ENCODE peak calls at places on chromosome 17, in seven cellular contexts. Y is fibroblast of mammary gland, T is lung, Z is A549, D is tibial nerve, F is coronary artery, I is vagina. V is an unnamed sample.

GRCh38 chr17:81000631-81001357 is 9.2 kb downstream of the CHMP6 start:
- DNase-seq in T (no peak), Z (no peak), Y (no peak), F (peak; percentile 67), I (no peak), D (no peak), V (peak; percentile 37)

GRCh38 chr17:78329263-78330059 is 30.4 kb downstream of the SOCS3 start:
- DNase-seq in Z (no peak), D (no peak), T (no peak), I (no peak), Y (peak; percentile 83), F (no peak), V (peak; percentile 92)

GRCh38 chr17:79843475-79843916 is 4.3 kb upstream of the CBX4 start:
- DNase-seq in Y (no peak), Z (no peak), I (no peak), F (no peak), T (no peak), D (no peak), V (no peak)

GRCh38 chr17:73841431-73842060 is 197.3 kb upstream of the SDK2 start:
- DNase-seq in D (no peak), Z (peak; percentile 54), F (no peak), I (no peak), Y (peak; percentile 48), T (no peak), V (no peak)

GRCh38 chr17:29589524-29590260 is at the start of gene GIT1:
- DNase-seq in T (peak; percentile 80), Y (peak; percentile 68), F (no peak), D (peak; percentile 69), Z (peak; percentile 92), I (no peak), V (peak; percentile 64)

GRCh38 chr17:78233678-78234077 is 2.2 kb downstream of the TMEM235 start:
- DNase-seq in Z (no peak), D (no peak), Y (no peak), F (no peak), I (no peak), T (no peak), V (no peak)

GRCh38 chr17:29076722-29077121 is 33.8 kb downstream of the PIPOX start:
- DNase-seq in F (no peak), Y (no peak), T (no peak), Z (no peak), I (no peak), D (no peak), V (no peak)

GRCh38 chr17:692116-692515 is 22.5 kb downstream of the VPS53 start:
- DNase-seq in Z (no peak), D (no peak), F (no peak), I (no peak), T (no peak), Y (peak; percentile 77), V (no peak)

GRCh38 chr17:51769231-51769630 is 389.3 kb downstream of the CA10 start:
- DNase-seq in F (no peak), D (no peak), Y (no peak), Z (no peak), T (no peak), I (no peak), V (no peak)

GRCh38 chr17:17710728-17711541 is 29.7 kb downstream of the RAI1 start:
- DNase-seq in Z (peak; percentile 99), F (peak; percentile 81), I (no peak), Y (peak; percentile 86), D (no peak), T (peak; percentile 93), V (no peak)

GRCh38 chr17:3794890-3795757 is 5.9 kb downstream of the ITGAE start:
- DNase-seq in F (no peak), D (no peak), I (no peak), T (no peak), Y (peak; percentile 59), Z (peak; percentile 60), V (no peak)

GRCh38 chr17:33642002-33642401 is 348.9 kb upstream of the ASIC2 start:
- DNase-seq in D (no peak), I (no peak), Y (no peak), Z (no peak), F (no peak), T (no peak), V (no peak)
- TF ChIP-seq CTCF in D (no peak), I (no peak), Y (no peak), Z (no peak), F (no peak), T (no peak), V (no peak)

GRCh38 chr17:57723427-57724037 is 21.6 kb downstream of the CCDC182 start:
- DNase-seq in D (no peak), F (no peak), Z (no peak), Y (no peak), T (no peak), I (no peak), V (no peak)
- TF ChIP-seq CTCF in D (no peak), F (no peak), Z (no peak), Y (no peak), T (no peak), I (no peak), V (no peak)

GRCh38 chr17:76458580-76459490 is 5.9 kb upstream of the UBE2O start:
- DNase-seq in D (no peak), Z (peak; percentile 91), I (no peak), F (no peak), Y (peak; percentile 43), T (peak; percentile 51), V (no peak)
- TF ChIP-seq CTCF in D (no peak), Z (peak; percentile 76), I (no peak), F (no peak), Y (peak; percentile 54), T (no peak), V (no peak)

GRCh38 chr17:2068589-2069051 is 13.7 kb downstream of the HIC1 start:
- DNase-seq in I (no peak), Z (no peak), Y (peak; percentile 69), F (no peak), T (no peak), D (no peak), V (no peak)

GRCh38 chr17:2071421-2072281 is 16.7 kb downstream of the HIC1 start:
- DNase-seq in Y (peak; percentile 21), I (no peak), D (no peak), T (no peak), Z (no peak), F (no peak), V (peak; percentile 82)

GRCh38 chr17:2068101-2068518 is 13.2 kb downstream of the HIC1 start:
- DNase-seq in F (no peak), I (no peak), T (no peak), Z (no peak), D (no peak), Y (peak; percentile 88), V (no peak)

GRCh38 chr17:2071024-2071385 is 16.1 kb downstream of the HIC1 start:
- DNase-seq in F (no peak), Y (no peak), D (no peak), Z (no peak), I (no peak), T (no peak), V (no peak)

GRCh38 chr17:2070241-2071023 is 15.5 kb downstream of the HIC1 start:
- DNase-seq in I (no peak), F (no peak), D (no peak), Z (no peak), T (no peak), Y (no peak), V (no peak)
- TF ChIP-seq CTCF in I (no peak), F (no peak), D (no peak), Z (no peak), T (no peak), Y (no peak), V (no peak)

GRCh38 chr17:14360851-14361250 is 60.0 kb downstream of the HS3ST3B1 start:
- DNase-seq in Y (no peak), T (no peak), F (no peak), D (no peak), I (no peak), Z (no peak), V (no peak)

GRCh38 chr17:14356043-14356637 is 55.3 kb downstream of the HS3ST3B1 start:
- DNase-seq in F (no peak), D (no peak), T (no peak), I (no peak), Z (no peak), Y (no peak), V (no peak)

GRCh38 chr17:14361945-14362508 is 61.1 kb downstream of the HS3ST3B1 start:
- DNase-seq in T (no peak), I (no peak), F (no peak), D (no peak), Z (no peak), Y (no peak), V (no peak)

GRCh38 chr17:14361470-14361869 is 60.6 kb downstream of the HS3ST3B1 start:
- DNase-seq in T (no peak), Z (no peak), D (no peak), I (no peak), F (no peak), Y (no peak), V (no peak)

DNA sequence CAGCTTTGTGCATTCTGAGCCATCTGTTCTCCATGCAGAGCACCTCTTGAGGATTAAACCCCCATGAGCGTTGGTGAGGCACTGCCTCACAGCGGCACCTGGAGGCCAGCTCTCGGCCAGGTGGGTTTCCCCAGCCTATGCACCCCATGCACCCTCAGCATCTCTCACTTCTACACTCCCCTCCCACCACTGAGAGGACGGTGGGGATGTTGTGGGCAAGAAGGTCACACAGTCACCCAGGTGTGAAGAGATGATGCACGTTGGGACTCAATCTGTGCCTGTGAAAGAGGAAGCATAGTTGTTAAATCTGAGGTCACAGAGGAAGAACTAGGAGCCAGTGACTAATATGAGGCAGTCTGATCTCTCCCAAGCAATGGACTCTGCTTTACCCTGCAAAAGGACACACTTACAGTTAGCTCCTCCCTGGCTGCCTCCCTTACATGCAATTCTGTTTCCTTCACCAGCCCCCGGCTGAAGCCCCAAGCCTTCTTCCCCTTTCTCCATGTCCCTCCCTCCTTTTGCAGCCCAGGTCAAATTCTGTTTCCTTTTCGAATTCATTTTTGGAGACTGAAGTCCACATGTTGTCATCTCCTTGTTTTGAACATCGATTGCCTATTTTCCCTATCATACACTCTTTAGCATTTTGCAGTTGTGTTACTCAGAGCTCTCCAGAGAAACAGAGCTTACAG is 58.5 kb downstream of the HS3ST3B1 start:
- DNase-seq in Z (no peak), T (no peak), D (no peak), F (no peak), Y (no peak), I (no peak), V (peak; percentile 87)
- TF ChIP-seq CTCF in Z (no peak), T (no peak), D (no peak), F (no peak), Y (no peak), I (no peak), V (no peak)